ENCODE peak calls at places on chromosomes 13 and 19, in seven cellular contexts. M, V, H, Z, T, W and S are unnamed samples.

GRCh38 chr13:95044452-95045205 is 256.6 kb downstream of the ABCC4 start:
- DNase-seq in T (no peak), W (no peak), Z (no peak), V (no peak), M (no peak), H (no peak), S (no peak)

GRCh38 chr13:27425918-27426630 is 1.7 kb downstream of the GTF3A start:
- DNase-seq in W (peak), V (peak), T (no peak), H (peak), Z (peak), M (peak), S (no peak)

GRCh38 chr13:22773475-22773874 is 407.3 kb upstream of the SGCG start:
- DNase-seq in H (no peak), W (no peak), Z (no peak), V (no peak), M (no peak), T (no peak), S (no peak)

GRCh38 chr19:57473646-57474045 is 3.7 kb downstream of the ZNF772 start:
- DNase-seq in M (no peak), H (no peak), Z (no peak), W (no peak), V (no peak), T (no peak), S (no peak)

GRCh38 chr19:19074172-19074905 is 10.5 kb downstream of the SLC25A42 start:
- DNase-seq in Z (no peak), T (no peak), M (no peak), V (no peak), W (no peak), H (no peak), S (no peak)

GRCh38 chr13:23289917-23290357 is 109.2 kb downstream of the SGCG start:
- DNase-seq in M (peak), W (no peak), V (no peak), T (no peak), Z (no peak), H (peak), S (no peak)

GRCh38 chr19:873084-874019 is 13.9 kb downstream of the CFD start:
- DNase-seq in Z (peak), V (peak), T (peak), W (peak), M (peak), H (no peak), S (no peak)

GRCh38 chr19:39631178-39631577 is 24.5 kb upstream of the LGALS16 start:
- DNase-seq in V (no peak), H (no peak), Z (no peak), T (no peak), W (no peak), M (peak), S (no peak)

GRCh38 chr13:108963846-108964600 is 334.6 kb downstream of the MYO16 start:
- DNase-seq in T (no peak), V (no peak), M (peak), W (no peak), Z (no peak), H (no peak), S (peak)

GRCh38 chr19:1967087-1967608 is 26.2 kb downstream of the CSNK1G2 start:
- DNase-seq in W (no peak), V (no peak), M (no peak), H (no peak), T (no peak), Z (peak), S (no peak)

GRCh38 chr13:109402976-109403375 is 383.4 kb downstream of the IRS2 start:
- DNase-seq in M (peak), W (no peak), V (no peak), T (no peak), H (no peak), Z (no peak), S (no peak)

GRCh38 chr19:4913996-4914735 is 4.9 kb downstream of the UHRF1 start:
- DNase-seq in M (peak), W (no peak), H (no peak), V (no peak), T (no peak), Z (peak), S (no peak)

GRCh38 chr19:48837081-48837524 is 812 bp upstream of the HSD17B14 start:
- DNase-seq in H (peak), W (peak), V (peak), T (peak), M (no peak), Z (peak), S (peak)

GRCh38 chr19:911197-912033 is 1.6 kb downstream of the R3HDM4 start:
- DNase-seq in V (no peak), T (no peak), W (no peak), H (no peak), M (no peak), Z (no peak), S (no peak)

GRCh38 chr13:100773923-100774641 is 99.5 kb upstream of the TMTC4 start:
- DNase-seq in W (no peak), M (no peak), T (no peak), H (no peak), V (no peak), Z (no peak), S (no peak)

GRCh38 chr13:50123002-50123401 is 107.8 kb downstream of the KCNRG start:
- DNase-seq in T (no peak), W (no peak), H (no peak), M (no peak), Z (no peak), V (no peak), S (no peak)

GRCh38 chr19:5648464-5648863 is 25.6 kb downstream of the SAFB start:
- DNase-seq in W (no peak), M (no peak), H (no peak), Z (no peak), T (no peak), V (no peak), S (no peak)

GRCh38 chr13:94586371-94586770 is 9.6 kb downstream of the TGDS start:
- DNase-seq in M (no peak), H (no peak), Z (no peak), W (no peak), V (no peak), T (no peak), S (no peak)

GRCh38 chr13:47249296-47249695 is 352.4 kb upstream of the HTR2A start:
- DNase-seq in W (no peak), Z (no peak), H (no peak), M (no peak), V (no peak), T (no peak), S (no peak)

GRCh38 chr19:5935473-5936307 is 21.6 kb downstream of the CAPS start:
- DNase-seq in M (no peak), Z (no peak), V (no peak), W (no peak), T (no peak), H (no peak), S (no peak)

GRCh38 chr13:49021953-49022352 is 46.2 kb downstream of the FNDC3A start:
- DNase-seq in Z (no peak), T (no peak), M (no peak), W (peak), V (no peak), H (no peak), S (no peak)

GRCh38 chr19:29605653-29606419 is at the start of gene POP4:
- DNase-seq in W (peak), H (peak), V (peak), M (peak), T (peak), Z (peak), S (peak)

GRCh38 chr19:50418186-50419021 is at the start of gene SPIB:
- DNase-seq in W (peak), H (no peak), V (no peak), Z (no peak), M (no peak), T (peak), S (no peak)